ENCODE peak calls at places on chromosomes 16 and 17, in four cellular contexts. U is DMS 273 treated with DMSO at 0.1 percent for 48 hours, P is left colon, C is GM03348. G is an unnamed sample.

GRCh38 chr17:80509311-80509710 is 32.9 kb upstream of the NPTX1 start:
- DNase-seq in P (no peak), U (no peak), C (no peak), G (no peak)

GRCh38 chr16:13139661-13140241 is 238.4 kb downstream of the SHISA9 start:
- DNase-seq in P (no peak), C (no peak), U (no peak), G (no peak)

GRCh38 chr16:7294020-7294419 is 38.6 kb upstream of the RBFOX1 start:
- DNase-seq in P (no peak), C (no peak), U (no peak), G (no peak)

GRCh38 chr17:37541880-37542675 is 52.4 kb downstream of the DUSP14 start:
- DNase-seq in U (no peak), C (peak), P (no peak), G (no peak)

GRCh38 chr17:39939588-39940419 is 12.3 kb downstream of the LRRC3C start:
- DNase-seq in U (peak), C (peak), P (no peak), G (no peak)

GRCh38 chr17:35726609-35727460 is 4.6 kb upstream of the RASL10B start:
- DNase-seq in P (peak), U (peak), C (peak), G (peak)

GRCh38 chr17:1787301-1787902 is 25.5 kb downstream of the SERPINF1 start:
- DNase-seq in C (peak), U (no peak), P (peak), G (no peak)

GRCh38 chr16:48318630-48319029 is 66.6 kb downstream of the SIAH1 start:
- DNase-seq in P (no peak), C (peak), U (no peak), G (peak)

GRCh38 chr16:50378417-50378816 is 9.6 kb upstream of the BRD7 start:
- DNase-seq in U (no peak), P (no peak), C (no peak), G (no peak)

GRCh38 chr16:12182202-12182601 is 205.7 kb downstream of the SNX29 start:
- DNase-seq in P (no peak), C (no peak), U (no peak), G (peak)

GRCh38 chr17:50423553-50424159 is 2.4 kb upstream of the ACSF2 start:
- DNase-seq in U (no peak), P (no peak), C (peak), G (peak)

GRCh38 chr16:65510850-65511249 is 389.0 kb upstream of the CDH11 start:
- DNase-seq in U (no peak), C (no peak), P (no peak), G (no peak)

GRCh38 chr17:69286257-69286656 is 40.7 kb downstream of the ABCA5 start:
- DNase-seq in U (no peak), C (no peak), P (no peak), G (no peak)

GRCh38 chr16:66523861-66524354 is 26.0 kb downstream of the TK2 start:
- DNase-seq in C (no peak), U (no peak), P (no peak), G (no peak)

GRCh38 chr17:8654822-8655221 is 24.3 kb upstream of the MYH10 start:
- DNase-seq in U (no peak), P (no peak), C (no peak), G (no peak)